ENCODE peak calls at places on chromosome 6, in four cellular contexts. Y is HCT116, S is Panc1, U is K562. V is an unnamed sample.

GRCh38 chr6:3228046-3228671 is 706 bp upstream of the TUBB2B start:
- DNase-seq in S (no peak), U (peak), Y (no peak), V (no peak)

GRCh38 chr6:28349892-28350737 is at the start of gene ZKSCAN3:
- DNase-seq in Y (peak), U (peak), S (no peak), V (peak)

GRCh38 chr6:17580518-17581048 is 19.5 kb upstream of the FAM8A1 start:
- DNase-seq in S (no peak), U (no peak), Y (no peak), V (no peak)

GRCh38 chr6:131443514-131443913 is 129.5 kb upstream of the ARG1 start:
- DNase-seq in S (no peak), Y (no peak), U (no peak), V (no peak)

GRCh38 chr6:160507420-160507819 is 156.7 kb downstream of the LPA start:
- DNase-seq in S (no peak), Y (no peak), U (no peak), V (peak)

GRCh38 chr6:157625764-157626163 is 197.3 kb upstream of the SNX9 start:
- DNase-seq in Y (no peak), U (no peak), S (no peak), V (no peak)

GRCh38 chr6:163944897-163945296 is 530.4 kb downstream of the QKI start:
- DNase-seq in Y (no peak), U (no peak), S (no peak), V (no peak)

GRCh38 chr6:162442675-162443074 is 284.9 kb downstream of the PRKN start:
- DNase-seq in U (no peak), Y (no peak), S (no peak), V (peak)

GRCh38 chr6:97437087-97437486 is 154.1 kb upstream of the MMS22L start:
- DNase-seq in Y (peak), U (peak), S (peak), V (peak)

GRCh38 chr6:158654960-158655485 is 5.2 kb downstream of the SYTL3 start:
- DNase-seq in U (no peak), S (no peak), Y (no peak), V (no peak)

GRCh38 chr6:75236630-75237029 is 7.0 kb downstream of the COX7A2 start:
- DNase-seq in U (no peak), Y (no peak), S (no peak), V (no peak)

GRCh38 chr6:165059032-165059431 is 250.4 kb downstream of the C6orf118 start:
- DNase-seq in Y (no peak), S (no peak), U (no peak), V (no peak)

GRCh38 chr6:133895573-133896343 is 6.8 kb downstream of the TCF21 start:
- DNase-seq in U (no peak), S (no peak), Y (no peak), V (no peak)

GRCh38 chr6:7051780-7052440 is 55.9 kb upstream of the RREB1 start:
- DNase-seq in Y (no peak), U (no peak), S (no peak), V (no peak)

GRCh38 chr6:3293271-3294155 is 34.8 kb downstream of the PSMG4 start:
- DNase-seq in S (no peak), U (peak), Y (no peak), V (no peak)

GRCh38 chr6:148414836-148415235 is 72.2 kb downstream of the SASH1 start:
- DNase-seq in S (no peak), Y (no peak), U (no peak), V (no peak)

GRCh38 chr6:129671442-129672344 is 38.3 kb downstream of the ARHGAP18 start:
- DNase-seq in U (peak), Y (no peak), S (no peak), V (peak)

GRCh38 chr6:157486632-157487031 is 105.6 kb downstream of the ZDHHC14 start:
- DNase-seq in S (no peak), Y (no peak), U (no peak), V (no peak)

GRCh38 chr6:142694054-142694453 is 250.9 kb downstream of the HIVEP2 start:
- DNase-seq in S (no peak), Y (no peak), U (no peak), V (no peak)

GRCh38 chr6:112222111-112222726 is 32.1 kb downstream of the LAMA4 start:
- DNase-seq in U (no peak), S (no peak), Y (no peak), V (no peak)

GRCh38 chr6:156953125-156953477 is 175.9 kb downstream of the ARID1B start:
- DNase-seq in S (no peak), Y (no peak), U (no peak), V (no peak)

GRCh38 chr6:33897193-33897479 is 93.3 kb upstream of the MLN start:
- DNase-seq in S (no peak), U (no peak), Y (no peak), V (no peak)

GRCh38 chr6:90463359-90463758 is 123.5 kb downstream of the MAP3K7 start:
- DNase-seq in U (no peak), Y (no peak), S (no peak), V (no peak)

GRCh38 chr6:44001318-44001868 is 125.9 kb downstream of the MRPL14 start:
- DNase-seq in S (no peak), Y (peak), U (peak), V (peak)

GRCh38 chr6:169520104-169520503 is 181.7 kb downstream of the WDR27 start:
- DNase-seq in S (no peak), U (no peak), Y (no peak), V (no peak)

GRCh38 chr6:79777713-79778579 is 146.8 kb downstream of the SH3BGRL2 start:
- DNase-seq in U (peak), S (peak), Y (peak), V (peak)

GRCh38 chr6:62298745-62299392 is 12.8 kb upstream of the KHDRBS2 start:
- DNase-seq in U (no peak), S (no peak), Y (no peak), V (no peak)

GRCh38 chr6:166097914-166098522 is 69.6 kb downstream of the TBXT start:
- DNase-seq in Y (peak), U (peak), S (peak), V (peak)

GRCh38 chr6:47047479-47048411 is 5.6 kb upstream of the ADGRF1 start:
- DNase-seq in Y (peak), U (peak), S (peak), V (peak)

GRCh38 chr6:47044418-47044817 is 2.3 kb upstream of the ADGRF1 start:
- DNase-seq in U (no peak), Y (peak), S (no peak), V (no peak)

GRCh38 chr6:47047097-47047478 is 5.0 kb upstream of the ADGRF1 start:
- DNase-seq in U (no peak), S (no peak), Y (no peak), V (no peak)

DNA sequence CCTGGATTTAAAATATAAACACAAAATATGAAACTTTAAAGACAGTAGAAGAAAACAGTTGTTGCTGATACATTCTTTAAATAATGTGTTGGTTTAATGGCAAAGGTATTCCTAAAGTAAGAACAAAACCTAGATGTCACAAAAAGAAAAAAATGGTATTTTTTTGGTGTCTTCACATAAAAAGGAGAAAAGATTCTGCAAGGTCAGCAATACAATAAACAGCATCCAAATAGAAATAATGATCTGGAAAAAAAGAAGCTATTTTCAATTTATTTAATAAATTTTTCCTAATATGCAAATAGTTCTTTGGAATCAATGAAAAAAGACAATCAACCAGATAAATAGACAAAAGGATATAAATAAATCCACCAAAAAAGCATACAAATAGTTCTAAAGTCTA is 6.5 kb upstream of the ADGRF1 start:
- DNase-seq in U (no peak), Y (no peak), S (no peak), V (no peak)
- TF ChIP-seq TCF7L2 in U (no peak), Y (no peak), S (no peak), V (no peak)

GRCh38 chr6:144797881-144798589 is 512.9 kb downstream of the UTRN start:
- DNase-seq in S (peak), U (no peak), Y (peak), V (no peak)
- H3K27ac ChIP-seq in S (no peak), U (no peak), Y (peak), V (no peak)

GRCh38 chr6:55694148-55694547 is 115.2 kb upstream of the HMGCLL1 start:
- DNase-seq in Y (no peak), S (no peak), U (no peak), V (no peak)
- TF ChIP-seq TCF7L2 in Y (no peak), S (peak), U (no peak), V (no peak)

GRCh38 chr6:14950103-14950969 is 295.5 kb upstream of the JARID2 start:
- DNase-seq in U (no peak), Y (no peak), S (no peak), V (no peak)
- H3K27ac ChIP-seq in U (no peak), Y (no peak), S (no peak), V (no peak)

DNA sequence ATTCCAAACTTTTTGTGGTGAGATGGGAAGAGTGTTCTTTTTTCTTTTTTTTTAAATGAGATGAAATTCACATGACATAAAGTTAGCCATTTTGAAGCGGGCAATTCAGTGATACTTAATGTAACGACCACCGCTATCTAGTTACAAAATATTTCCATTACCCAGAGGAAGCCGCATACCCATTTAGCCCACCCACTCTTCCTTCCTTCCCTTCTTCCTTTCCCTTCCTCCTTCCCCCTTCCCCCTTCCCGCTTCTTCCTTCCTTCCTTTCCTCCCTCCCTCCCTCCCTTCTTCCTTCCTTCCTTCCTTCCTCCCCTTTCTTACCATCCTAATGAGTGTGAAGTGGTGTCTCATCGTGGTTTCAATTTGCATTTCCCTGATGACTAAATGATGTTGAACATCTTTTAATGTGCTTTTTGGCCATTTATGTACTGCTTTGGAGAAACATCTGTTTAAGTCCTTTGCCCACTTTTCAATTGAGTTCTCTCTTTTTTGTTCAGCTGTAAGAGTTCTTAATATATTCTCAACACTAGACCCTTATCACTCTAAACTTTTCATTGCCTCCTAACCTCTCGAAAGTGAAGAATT is 371.1 kb downstream of the FARS2 start:
- DNase-seq in S (no peak), Y (no peak), U (no peak), V (no peak)
- TF ChIP-seq TCF7L2 in S (no peak), Y (no peak), U (no peak), V (no peak)

V was measured in HepG2.